ENCODE peak calls at places on chromosome 13, in seven cellular contexts. Z is gastrocnemius medialis, F is pancreas, L is uterus, G is SJSA1, D is sigmoid colon, A is IMR-90. W is an unnamed sample. For H3K27me3, the result is how much of the 10 kb centered on the place peaks cover.

GRCh38 chr13:39527961-39528720 is 74.9 kb downstream of the LHFPL6 start:
- DNase-seq in Z (peak), F (no peak), L (peak), G (peak), D (no peak), A (peak), W (peak)

GRCh38 chr13:76708138-76708537 is 178.1 kb downstream of the KCTD12 start:
- DNase-seq in Z (no peak), F (no peak), L (no peak), G (no peak), D (no peak), A (no peak), W (no peak)

GRCh38 chr13:34044660-34045080 is 226.7 kb downstream of the RFC3 start:
- DNase-seq in Z (no peak), F (no peak), L (no peak), G (peak), D (no peak), A (peak), W (peak)

GRCh38 chr13:64277097-64277496 is 2861.4 kb upstream of the PCDH20 start:
- DNase-seq in Z (no peak), F (no peak), L (no peak), G (no peak), D (no peak), A (no peak), W (no peak)

GRCh38 chr13:34555988-34556387 is 386.1 kb upstream of the NBEA start:
- DNase-seq in Z (no peak), F (no peak), L (no peak), G (no peak), D (no peak), A (no peak), W (no peak)

GRCh38 chr13:73835138-73835721 is 299.0 kb downstream of the KLF12 start:
- DNase-seq in Z (no peak), F (no peak), L (no peak), G (no peak), D (no peak), A (peak), W (no peak)

GRCh38 chr13:30991922-30992321 is 59.5 kb downstream of the TEX26 start:
- DNase-seq in Z (no peak), F (no peak), L (no peak), G (no peak), D (no peak), A (no peak), W (no peak)

GRCh38 chr13:30619731-30620130 is 2.0 kb downstream of the USPL1 start:
- DNase-seq in Z (no peak), F (no peak), L (no peak), G (no peak), D (no peak), A (no peak), W (no peak)

GRCh38 chr13:28531195-28531955 is 36.4 kb upstream of the FLT1 start:
- DNase-seq in Z (no peak), F (no peak), L (no peak), G (peak), D (no peak), A (peak), W (peak)

GRCh38 chr13:25371158-25371557 is 616 bp upstream of the ATP8A2 start:
- DNase-seq in Z (no peak), F (no peak), L (no peak), G (no peak), D (no peak), A (no peak), W (no peak)
- H3K27me3 ChIP-seq in Z (under half), F (under half), L (under half), G (under half), D (under half), A (half or more), W (half or more)

DNA sequence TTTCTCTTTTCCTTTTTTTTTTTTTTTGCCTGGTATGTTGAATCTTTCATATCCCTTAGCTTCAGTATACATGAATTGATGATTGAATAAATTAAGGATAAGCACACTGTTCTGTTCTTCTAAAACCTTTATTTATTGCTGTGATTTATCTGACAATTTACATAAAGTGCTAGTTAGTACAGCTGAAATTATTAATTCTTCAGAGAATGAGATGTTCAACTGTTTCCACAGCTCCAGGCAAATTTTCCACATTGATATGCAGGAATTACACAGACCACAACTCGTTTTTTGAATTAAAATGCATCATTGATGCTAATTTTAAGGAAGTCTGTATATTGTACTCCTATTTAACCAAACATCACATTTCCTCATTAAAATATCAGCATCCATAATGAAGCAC is 136.4 kb upstream of the TMTC4 start:
- DNase-seq in Z (no peak), F (no peak), L (no peak), G (no peak), D (no peak), A (no peak), W (no peak)
- H3K27me3 ChIP-seq in Z (under half), F (under half), L (under half), G (under half), D (under half), A (under half), W (under half)

GRCh38 chr13:44667950-44668349 is 91.8 kb upstream of the TSC22D1 start:
- DNase-seq in Z (no peak), F (no peak), L (no peak), G (no peak), D (no peak), A (peak), W (no peak)

GRCh38 chr13:44664308-44664707 is 88.2 kb upstream of the TSC22D1 start:
- DNase-seq in Z (no peak), F (no peak), L (no peak), G (no peak), D (no peak), A (no peak), W (no peak)

GRCh38 chr13:44668707-44669106 is 92.6 kb upstream of the TSC22D1 start:
- DNase-seq in Z (no peak), F (no peak), L (no peak), G (no peak), D (no peak), A (peak), W (peak)

GRCh38 chr13:44669534-44669933 is 93.4 kb upstream of the TSC22D1 start:
- DNase-seq in Z (no peak), F (no peak), L (no peak), G (no peak), D (no peak), A (no peak), W (no peak)
- H3K27me3 ChIP-seq in Z (under half), F (under half), L (under half), G (under half), D (under half), A (under half), W (under half)

DNA sequence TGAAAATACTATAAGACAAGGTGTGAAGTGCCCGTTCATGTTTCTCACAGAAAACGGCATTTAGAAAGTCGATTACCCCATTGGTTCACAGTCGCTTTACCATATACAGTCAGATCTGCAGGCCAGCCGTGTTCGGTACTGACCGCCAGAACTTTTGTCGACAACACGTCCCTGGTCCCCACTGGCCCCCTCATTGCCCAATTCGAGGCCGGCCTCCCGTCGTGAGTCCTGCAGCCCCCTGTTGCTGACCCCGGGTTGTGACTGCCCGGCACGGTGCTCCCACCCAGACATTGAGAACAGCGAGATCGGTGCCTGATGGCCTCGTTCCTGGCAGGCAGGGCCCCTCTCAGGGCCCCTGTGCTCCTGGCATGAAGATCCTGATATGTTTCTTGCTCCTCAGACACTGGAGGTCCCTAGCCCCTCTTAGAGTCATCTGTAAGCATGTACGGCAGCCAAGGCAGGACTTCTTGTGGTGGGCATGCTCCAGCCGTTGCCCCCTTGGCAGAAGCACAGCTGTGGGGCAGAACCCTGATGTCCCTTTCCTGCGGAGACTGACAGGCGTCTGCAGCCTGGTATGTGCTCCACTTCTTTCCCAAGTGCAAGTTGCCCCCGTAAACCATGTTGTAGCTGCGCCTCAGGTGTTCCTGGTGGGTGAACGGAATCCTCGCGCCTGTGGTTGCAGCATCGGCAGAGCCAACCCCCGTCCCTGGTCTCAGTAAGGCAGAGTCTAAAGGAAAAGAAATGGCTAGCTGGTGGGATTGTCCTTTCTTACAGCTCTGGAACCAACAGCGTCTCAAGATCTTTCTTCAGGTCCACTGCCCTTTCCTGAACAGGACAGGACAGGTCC is 123.2 kb upstream of the SPACA7 start:
- DNase-seq in Z (no peak), F (no peak), L (no peak), G (peak), D (no peak), A (no peak), W (no peak)
- H3K27me3 ChIP-seq in Z (under half), F (under half), L (under half), G (half or more), D (under half), A (under half), W (under half)

GRCh38 chr13:111905609-111905945 is 161.4 kb upstream of the SOX1 start:
- DNase-seq in Z (no peak), F (no peak), L (no peak), G (peak), D (no peak), A (no peak), W (no peak)
- H3K27me3 ChIP-seq in Z (under half), F (under half), L (under half), G (under half), D (under half), A (under half), W (under half)

GRCh38 chr13:110126391-110126961 is 180.5 kb downstream of the COL4A1 start:
- DNase-seq in Z (peak), F (no peak), L (peak), G (peak), D (peak), A (peak), W (peak)

GRCh38 chr13:110125613-110126272 is 181.2 kb downstream of the COL4A1 start:
- DNase-seq in Z (no peak), F (no peak), L (no peak), G (no peak), D (peak), A (no peak), W (no peak)

GRCh38 chr13:110125157-110125556 is 181.8 kb downstream of the COL4A1 start:
- DNase-seq in Z (no peak), F (no peak), L (no peak), G (no peak), D (no peak), A (no peak), W (no peak)

GRCh38 chr13:110123041-110123809 is 183.7 kb downstream of the COL4A1 start:
- DNase-seq in Z (no peak), F (no peak), L (no peak), G (peak), D (no peak), A (no peak), W (peak)

GRCh38 chr13:110124201-110124600 is 182.8 kb downstream of the COL4A1 start:
- DNase-seq in Z (no peak), F (no peak), L (no peak), G (no peak), D (no peak), A (no peak), W (no peak)
- H3K27me3 ChIP-seq in Z (under half), F (under half), L (under half), G (under half), D (under half), A (under half), W (under half)

GRCh38 chr13:98071316-98071715 is 71.6 kb upstream of the FARP1 start:
- DNase-seq in Z (no peak), F (no peak), L (no peak), G (no peak), D (no peak), A (no peak), W (no peak)
- H3K27me3 ChIP-seq in Z (under half), F (under half), L (under half), G (under half), D (under half), A (under half), W (under half)

GRCh38 chr13:52760078-52760477 is 20.5 kb upstream of the CNMD start:
- DNase-seq in Z (no peak), F (no peak), L (no peak), G (no peak), D (no peak), A (no peak), W (no peak)
- H3K27me3 ChIP-seq in Z (under half), F (under half), L (under half), G (under half), D (under half), A (under half), W (under half)

GRCh38 chr13:23161176-23161825 is 19.5 kb upstream of the SGCG start:
- DNase-seq in Z (no peak), F (no peak), L (no peak), G (no peak), D (no peak), A (no peak), W (no peak)

GRCh38 chr13:23159205-23159586 is 21.6 kb upstream of the SGCG start:
- DNase-seq in Z (no peak), F (no peak), L (no peak), G (no peak), D (no peak), A (peak), W (peak)

GRCh38 chr13:23160241-23161175 is 20.3 kb upstream of the SGCG start:
- DNase-seq in Z (no peak), F (no peak), L (no peak), G (no peak), D (no peak), A (no peak), W (peak)

GRCh38 chr13:23159587-23160240 is 21.1 kb upstream of the SGCG start:
- DNase-seq in Z (no peak), F (no peak), L (no peak), G (no peak), D (no peak), A (no peak), W (peak)
- H3K27me3 ChIP-seq in Z (under half), F (under half), L (under half), G (under half), D (under half), A (under half), W (under half)

GRCh38 chr13:71870036-71870435 is 3.0 kb upstream of the DACH1 start:
- DNase-seq in Z (no peak), F (no peak), L (no peak), G (no peak), D (no peak), A (no peak), W (no peak)
- H3K27me3 ChIP-seq in Z (under half), F (under half), L (under half), G (under half), D (under half), A (under half), W (under half)